ENCODE peak calls at places on chromosomes 5 and 9, in seven cellular contexts. N is tibial artery, K is psoas muscle, L is upper lobe of right lung, X is ovary, O is GM23248, T is GM23338. C is an unnamed sample.

GRCh38 chr5:140083650-140084049 is 30.3 kb upstream of the PURA start:
- DNase-seq in K (no peak), T (no peak), N (no peak), X (no peak), L (no peak), O (no peak), C (no peak)

GRCh38 chr5:133034064-133034463 is 7.7 kb upstream of the ZCCHC10 start:
- DNase-seq in L (no peak), K (no peak), T (no peak), X (no peak), O (no peak), N (no peak), C (no peak)

GRCh38 chr5:33310471-33310870 is 130.3 kb upstream of the TARS1 start:
- DNase-seq in T (no peak), O (peak; percentile 87), K (no peak), N (no peak), X (no peak), L (no peak), C (no peak)

GRCh38 chr5:73822989-73823339 is 197.0 kb downstream of the ARHGEF28 start:
- DNase-seq in N (no peak), K (no peak), L (no peak), T (no peak), X (no peak), O (peak; percentile 45), C (no peak)

GRCh38 chr5:75057551-75057950 is 5.2 kb upstream of the GCNT4 start:
- DNase-seq in L (no peak), K (no peak), T (no peak), N (no peak), X (no peak), O (peak; percentile 9), C (no peak)

GRCh38 chr9:79485258-79485657 is 86.5 kb upstream of the TLE4 start:
- DNase-seq in T (no peak), N (no peak), L (no peak), K (no peak), O (no peak), X (no peak), C (no peak)

GRCh38 chr5:76082790-76083554 is at the start of gene SV2C:
- DNase-seq in X (no peak), O (peak; percentile 44), T (peak; percentile 50), K (peak; percentile 49), L (peak; percentile 66), N (no peak), C (no peak)

GRCh38 chr9:21969011-21969935 is 24.9 kb downstream of the CDKN2A start:
- DNase-seq in T (peak; percentile 93), O (peak; percentile 2), L (no peak), X (no peak), K (no peak), N (no peak), C (no peak)

GRCh38 chr9:14312721-14313377 is 1.1 kb downstream of the NFIB start:
- DNase-seq in L (peak; percentile 69), N (peak; percentile 30), O (peak; percentile 46), X (peak; percentile 48), T (peak; percentile 61), K (peak; percentile 62), C (no peak)

GRCh38 chr5:53343187-53343586 is 137.2 kb upstream of the FST start:
- DNase-seq in K (no peak), O (peak; percentile 97), L (no peak), X (no peak), T (no peak), N (no peak), C (no peak)

GRCh38 chr5:172322028-172322965 is 38.7 kb upstream of the UBTD2 start:
- DNase-seq in X (no peak), K (no peak), N (no peak), T (no peak), L (no peak), O (no peak), C (no peak)

GRCh38 chr5:23269981-23270380 is 237.4 kb upstream of the PRDM9 start:
- DNase-seq in K (no peak), T (no peak), L (no peak), N (no peak), X (no peak), O (peak; percentile 40), C (no peak)

GRCh38 chr5:122999947-123000563 is 36.5 kb downstream of the PPIC start:
- DNase-seq in K (no peak), X (no peak), N (peak; percentile 34), L (peak; percentile 64), T (peak; percentile 93), O (peak; percentile 64), C (no peak)

GRCh38 chr5:149615976-149616375 is 34.7 kb downstream of the ARHGEF37 start:
- DNase-seq in K (peak; percentile 54), O (no peak), T (no peak), L (no peak), N (no peak), X (no peak), C (no peak)

GRCh38 chr9:94149696-94150095 is 65.4 kb downstream of the PTPDC1 start:
- DNase-seq in O (no peak), L (no peak), T (no peak), K (no peak), X (no peak), N (no peak), C (peak; percentile 10)

GRCh38 chr9:108049026-108049591 is 559.5 kb upstream of the KLF4 start:
- DNase-seq in X (no peak), K (no peak), O (peak; percentile 94), T (no peak), N (no peak), L (no peak), C (no peak)

GRCh38 chr9:33510264-33511183 is 13.5 kb upstream of the ANKRD18B start:
- DNase-seq in L (peak; percentile 79), X (peak; percentile 48), T (peak; percentile 75), O (peak; percentile 82), N (peak; percentile 52), K (peak; percentile 77), C (peak; percentile 91)

GRCh38 chr9:112665347-112665746 is 52.6 kb downstream of the INIP start:
- DNase-seq in O (peak; percentile 45), N (no peak), T (no peak), K (no peak), X (no peak), L (no peak), C (no peak)

GRCh38 chr9:105259731-105260612 is 15.5 kb downstream of the SLC44A1 start:
- DNase-seq in K (no peak), X (no peak), T (no peak), O (no peak), N (peak; percentile 27), L (no peak), C (no peak)

GRCh38 chr5:148791334-148791667 is 35.1 kb upstream of the ADRB2 start:
- DNase-seq in K (no peak), N (no peak), L (no peak), X (no peak), O (peak; percentile 74), T (no peak), C (no peak)

GRCh38 chr5:139584137-139584536 is 23.0 kb downstream of the UBE2D2 start:
- DNase-seq in L (no peak), K (no peak), N (no peak), X (no peak), O (no peak), T (no peak), C (no peak)

GRCh38 chr9:18459958-18460584 is 13.9 kb upstream of the ADAMTSL1 start:
- DNase-seq in O (peak; percentile 96), L (no peak), N (no peak), K (no peak), T (no peak), X (no peak), C (no peak)

GRCh38 chr5:66653380-66653779 is 57.2 kb downstream of the MAST4 start:
- DNase-seq in L (no peak), X (no peak), N (no peak), T (no peak), K (no peak), O (peak; percentile 97), C (no peak)

GRCh38 chr5:7813007-7813406 is 37.9 kb downstream of the CFAP90 start:
- DNase-seq in L (no peak), N (no peak), T (no peak), X (no peak), O (no peak), K (no peak), C (no peak)
- H3K4me3 ChIP-seq in L (no peak overlapping the region), N (no peak overlapping the region), T (no peak overlapping the region), X (no peak overlapping the region), O (no peak overlapping the region), K (no peak overlapping the region), C (no peak overlapping the region)

GRCh38 chr9:95517559-95517933 is 775 bp upstream of the PTCH1 start:
- DNase-seq in N (no peak), O (no peak), T (no peak), L (no peak), X (no peak), K (no peak), C (no peak)
- H3K4me3 ChIP-seq in N (peak overlapping the region; percentile 61), O (no peak overlapping the region), T (peak overlapping the region; percentile 73), L (peak overlapping the region; percentile 66), X (no peak overlapping the region), K (no peak overlapping the region), C (peak overlapping the region; percentile 61)

GRCh38 chr5:147384346-147385193 is 125.3 kb downstream of the DPYSL3 start:
- DNase-seq in O (no peak), X (no peak), K (no peak), N (no peak), L (no peak), T (no peak), C (no peak)

GRCh38 chr5:147377685-147378084 is 132.2 kb downstream of the DPYSL3 start:
- DNase-seq in T (no peak), N (no peak), L (no peak), X (no peak), K (no peak), O (no peak), C (no peak)

GRCh38 chr5:147387109-147387508 is 122.8 kb downstream of the DPYSL3 start:
- DNase-seq in K (no peak), O (no peak), N (no peak), T (no peak), X (no peak), L (no peak), C (no peak)

GRCh38 chr5:147381555-147381954 is 128.3 kb downstream of the DPYSL3 start:
- DNase-seq in T (no peak), L (no peak), O (no peak), K (no peak), N (no peak), X (no peak), C (no peak)

DNA sequence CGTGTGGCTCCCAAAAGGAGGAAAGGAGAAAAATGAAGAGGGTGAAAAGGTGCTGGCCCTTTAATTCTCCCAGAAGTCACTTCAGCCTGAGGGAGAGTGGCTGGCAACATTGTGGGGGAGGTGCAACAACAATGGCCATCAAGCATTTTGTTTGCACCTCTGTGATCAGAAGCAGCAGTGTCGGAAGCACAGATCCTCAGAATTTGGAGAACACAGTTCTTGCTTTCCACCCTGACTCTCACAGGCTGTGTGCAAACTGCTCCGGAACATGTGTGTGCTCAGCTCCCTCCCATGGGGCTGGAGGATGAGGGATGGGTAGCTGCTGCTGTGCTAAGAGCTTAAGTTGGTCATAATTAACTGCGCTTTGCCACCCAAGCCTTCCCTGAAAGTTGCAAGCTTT is 127.1 kb downstream of the DPYSL3 start:
- DNase-seq in O (peak; percentile 66), T (peak; percentile 58), N (no peak), L (no peak), X (no peak), K (no peak), C (no peak)
- H3K4me3 ChIP-seq in O (peak overlapping the region; percentile 79), T (no peak overlapping the region), N (no peak overlapping the region), L (peak overlapping the region; percentile 16), X (peak overlapping the region; percentile 22), K (peak overlapping the region; percentile 29), C (peak overlapping the region; percentile 22)

DNA sequence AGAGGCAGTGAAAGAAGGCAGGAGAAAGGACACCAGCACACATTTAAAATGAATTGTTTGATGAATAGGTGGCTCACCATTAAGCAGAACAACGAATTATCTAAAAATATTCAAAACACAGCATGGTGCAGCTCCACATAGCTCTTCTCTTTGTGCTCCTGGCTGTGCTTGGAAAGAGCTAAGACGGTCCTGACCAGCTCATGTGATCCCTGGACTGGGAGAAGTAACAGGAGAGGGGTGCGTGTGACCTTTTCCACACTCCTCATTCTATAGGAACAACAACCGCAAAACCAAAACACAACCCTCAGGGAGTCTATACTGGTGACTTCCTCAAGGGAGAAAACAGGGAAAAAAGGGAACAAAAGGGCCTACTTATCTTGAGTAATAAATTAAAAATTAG is 140.5 kb downstream of the DIRAS2 start:
- DNase-seq in L (no peak), K (no peak), O (no peak), T (peak; percentile 12), X (no peak), N (no peak), C (no peak)
- H3K4me3 ChIP-seq in L (no peak overlapping the region), K (no peak overlapping the region), O (no peak overlapping the region), T (no peak overlapping the region), X (no peak overlapping the region), N (no peak overlapping the region), C (no peak overlapping the region)